ENCODE peak calls at places on chromosomes 13 and 19, in eight cellular contexts. One of them, this sample, is unnamed.

GRCh38 chr13:24618219-24618955 is 61.8 kb upstream of the ATP12A start:
- DNase-seq in mammary epithelial cell: no peak
- DNase-seq in CD8-positive, alpha-beta T cell: peak; percentile 26
- DNase-seq in upper lobe of left lung: peak; percentile 58
- DNase-seq in CD8-positive, alpha-beta memory T cell: peak; percentile 70
- DNase-seq in PC-9: no peak
- DNase-seq in pancreas: no peak
- DNase-seq in mucosa of descending colon: peak; percentile 44
- DNase-seq in this sample: no peak

GRCh38 chr13:67308004-67308772 is 78.1 kb upstream of the PCDH9 start:
- DNase-seq in mammary epithelial cell: peak; percentile 70
- DNase-seq in CD8-positive, alpha-beta T cell: no peak
- DNase-seq in upper lobe of left lung: no peak
- DNase-seq in CD8-positive, alpha-beta memory T cell: no peak
- DNase-seq in PC-9: peak; percentile 75
- DNase-seq in pancreas: no peak
- DNase-seq in mucosa of descending colon: no peak
- DNase-seq in this sample: no peak

GRCh38 chr19:36139120-36139472 is 770 bp upstream of the CAPNS1 start:
- DNase-seq in mammary epithelial cell: no peak
- DNase-seq in CD8-positive, alpha-beta T cell: no peak
- DNase-seq in upper lobe of left lung: no peak
- DNase-seq in CD8-positive, alpha-beta memory T cell: no peak
- DNase-seq in PC-9: no peak
- DNase-seq in pancreas: no peak
- DNase-seq in mucosa of descending colon: no peak
- DNase-seq in this sample: no peak

GRCh38 chr13:61778531-61778930 is 362.9 kb upstream of the PCDH20 start:
- DNase-seq in mammary epithelial cell: no peak
- DNase-seq in CD8-positive, alpha-beta T cell: no peak
- DNase-seq in upper lobe of left lung: no peak
- DNase-seq in CD8-positive, alpha-beta memory T cell: no peak
- DNase-seq in PC-9: no peak
- DNase-seq in pancreas: no peak
- DNase-seq in mucosa of descending colon: no peak
- DNase-seq in this sample: no peak

GRCh38 chr13:36124236-36124822 is 6.9 kb downstream of the DCLK1 start:
- DNase-seq in mammary epithelial cell: no peak
- DNase-seq in CD8-positive, alpha-beta T cell: no peak
- DNase-seq in upper lobe of left lung: no peak
- DNase-seq in CD8-positive, alpha-beta memory T cell: no peak
- DNase-seq in PC-9: no peak
- DNase-seq in pancreas: no peak
- DNase-seq in mucosa of descending colon: no peak
- DNase-seq in this sample: no peak

GRCh38 chr19:30649934-30650614 is 277.9 kb downstream of the ZNF536 start:
- DNase-seq in mammary epithelial cell: peak; percentile 33
- DNase-seq in CD8-positive, alpha-beta T cell: no peak
- DNase-seq in upper lobe of left lung: no peak
- DNase-seq in CD8-positive, alpha-beta memory T cell: no peak
- DNase-seq in PC-9: no peak
- DNase-seq in pancreas: peak; percentile 45
- DNase-seq in mucosa of descending colon: no peak
- DNase-seq in this sample: peak; percentile 55

GRCh38 chr13:42807866-42808265 is 26.5 kb downstream of the FAM216B start:
- DNase-seq in mammary epithelial cell: peak; percentile 60
- DNase-seq in CD8-positive, alpha-beta T cell: no peak
- DNase-seq in upper lobe of left lung: no peak
- DNase-seq in CD8-positive, alpha-beta memory T cell: no peak
- DNase-seq in PC-9: peak; percentile 68
- DNase-seq in pancreas: no peak
- DNase-seq in mucosa of descending colon: no peak
- DNase-seq in this sample: no peak

GRCh38 chr13:108828053-108828806 is 198.8 kb downstream of the MYO16 start:
- DNase-seq in mammary epithelial cell: peak; percentile 64
- DNase-seq in CD8-positive, alpha-beta T cell: no peak
- DNase-seq in upper lobe of left lung: no peak
- DNase-seq in CD8-positive, alpha-beta memory T cell: no peak
- DNase-seq in PC-9: no peak
- DNase-seq in pancreas: peak; percentile 21
- DNase-seq in mucosa of descending colon: no peak
- DNase-seq in this sample: no peak

DNA sequence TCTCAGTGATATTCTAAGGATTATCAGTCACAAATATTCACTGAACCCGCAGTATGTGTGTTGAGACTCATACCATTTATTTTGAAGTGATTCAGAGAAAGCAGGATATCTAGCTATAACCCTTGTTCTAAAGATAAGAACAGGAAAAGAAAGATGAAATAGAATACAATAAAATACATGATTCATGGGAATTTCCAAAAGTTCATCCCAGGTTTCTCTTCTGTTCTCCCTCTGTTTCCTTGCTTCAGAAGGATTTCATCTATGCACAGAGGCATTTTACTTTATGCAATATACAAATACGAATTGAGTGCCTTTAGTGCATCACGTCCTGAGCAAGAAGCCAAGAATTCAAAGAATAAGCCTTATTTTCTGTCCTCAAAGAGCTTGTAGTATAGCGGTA is 274.4 kb upstream of the GPC6 start:
- DNase-seq in mammary epithelial cell: no peak
- DNase-seq in CD8-positive, alpha-beta T cell: no peak
- DNase-seq in upper lobe of left lung: no peak
- DNase-seq in CD8-positive, alpha-beta memory T cell: no peak
- DNase-seq in PC-9: no peak
- DNase-seq in pancreas: no peak
- DNase-seq in mucosa of descending colon: no peak
- DNase-seq in this sample: no peak
- H3K4me3 ChIP-seq in mammary epithelial cell: no peak overlapping the region
- H3K4me3 ChIP-seq in CD8-positive, alpha-beta T cell: no peak overlapping the region
- H3K4me3 ChIP-seq in upper lobe of left lung: no peak overlapping the region
- H3K4me3 ChIP-seq in CD8-positive, alpha-beta memory T cell: no peak overlapping the region
- H3K4me3 ChIP-seq in PC-9: no peak overlapping the region
- H3K4me3 ChIP-seq in pancreas: no peak overlapping the region
- H3K4me3 ChIP-seq in mucosa of descending colon: no peak overlapping the region
- H3K4me3 ChIP-seq in this sample: no peak overlapping the region

GRCh38 chr19:20879501-20879900 is 43.5 kb upstream of the ZNF85 start:
- DNase-seq in mammary epithelial cell: no peak
- DNase-seq in CD8-positive, alpha-beta T cell: no peak
- DNase-seq in upper lobe of left lung: no peak
- DNase-seq in CD8-positive, alpha-beta memory T cell: no peak
- DNase-seq in PC-9: no peak
- DNase-seq in pancreas: no peak
- DNase-seq in mucosa of descending colon: no peak
- DNase-seq in this sample: no peak
- H3K9me3 ChIP-seq in mammary epithelial cell: peaks cover 62% of the 10 kb centered on the region
- H3K9me3 ChIP-seq in CD8-positive, alpha-beta T cell: no peaks in the 10 kb centered on the region
- H3K9me3 ChIP-seq in upper lobe of left lung: no peaks in the 10 kb centered on the region
- H3K9me3 ChIP-seq in CD8-positive, alpha-beta memory T cell: peaks cover 4% of the 10 kb centered on the region
- H3K9me3 ChIP-seq in PC-9: no peaks in the 10 kb centered on the region
- H3K9me3 ChIP-seq in pancreas: no peaks in the 10 kb centered on the region
- H3K9me3 ChIP-seq in mucosa of descending colon: peaks cover 93% of the 10 kb centered on the region
- H3K9me3 ChIP-seq in this sample: no peaks in the 10 kb centered on the region

GRCh38 chr19:5436101-5436947 is 18.9 kb upstream of the ZNRF4 start:
- DNase-seq in mammary epithelial cell: no peak
- DNase-seq in CD8-positive, alpha-beta T cell: no peak
- DNase-seq in upper lobe of left lung: no peak
- DNase-seq in CD8-positive, alpha-beta memory T cell: no peak
- DNase-seq in PC-9: no peak
- DNase-seq in pancreas: no peak
- DNase-seq in mucosa of descending colon: no peak
- DNase-seq in this sample: peak; percentile 92
- H3K4me3 ChIP-seq in mammary epithelial cell: no peak overlapping the region
- H3K4me3 ChIP-seq in CD8-positive, alpha-beta T cell: no peak overlapping the region
- H3K4me3 ChIP-seq in upper lobe of left lung: no peak overlapping the region
- H3K4me3 ChIP-seq in CD8-positive, alpha-beta memory T cell: no peak overlapping the region
- H3K4me3 ChIP-seq in PC-9: no peak overlapping the region
- H3K4me3 ChIP-seq in pancreas: no peak overlapping the region
- H3K4me3 ChIP-seq in mucosa of descending colon: no peak overlapping the region
- H3K4me3 ChIP-seq in this sample: peak overlapping the region; percentile 68

GRCh38 chr19:52554216-52554971 is 15.7 kb upstream of the ZNF701 start:
- DNase-seq in mammary epithelial cell: no peak
- DNase-seq in CD8-positive, alpha-beta T cell: no peak
- DNase-seq in upper lobe of left lung: no peak
- DNase-seq in CD8-positive, alpha-beta memory T cell: no peak
- DNase-seq in PC-9: no peak
- DNase-seq in pancreas: no peak
- DNase-seq in mucosa of descending colon: no peak
- DNase-seq in this sample: no peak
- H3K9me3 ChIP-seq in mammary epithelial cell: peaks cover 82% of the 10 kb centered on the region
- H3K9me3 ChIP-seq in CD8-positive, alpha-beta T cell: peaks cover 49% of the 10 kb centered on the region
- H3K9me3 ChIP-seq in upper lobe of left lung: peaks cover 98% of the 10 kb centered on the region
- H3K9me3 ChIP-seq in CD8-positive, alpha-beta memory T cell: peaks cover 56% of the 10 kb centered on the region
- H3K9me3 ChIP-seq in PC-9: peaks cover 84% of the 10 kb centered on the region
- H3K9me3 ChIP-seq in pancreas: no peaks in the 10 kb centered on the region
- H3K9me3 ChIP-seq in mucosa of descending colon: peaks cover 99% of the 10 kb centered on the region
- H3K9me3 ChIP-seq in this sample: peaks cover 24% of the 10 kb centered on the region

GRCh38 chr19:1787116-1787515 is 25.0 kb downstream of the ATP8B3 start:
- DNase-seq in mammary epithelial cell: no peak
- DNase-seq in CD8-positive, alpha-beta T cell: no peak
- DNase-seq in upper lobe of left lung: no peak
- DNase-seq in CD8-positive, alpha-beta memory T cell: no peak
- DNase-seq in PC-9: no peak
- DNase-seq in pancreas: no peak
- DNase-seq in mucosa of descending colon: no peak
- DNase-seq in this sample: no peak
- H3K4me3 ChIP-seq in mammary epithelial cell: no peak overlapping the region
- H3K4me3 ChIP-seq in CD8-positive, alpha-beta T cell: no peak overlapping the region
- H3K4me3 ChIP-seq in upper lobe of left lung: no peak overlapping the region
- H3K4me3 ChIP-seq in CD8-positive, alpha-beta memory T cell: no peak overlapping the region
- H3K4me3 ChIP-seq in PC-9: no peak overlapping the region
- H3K4me3 ChIP-seq in pancreas: no peak overlapping the region
- H3K4me3 ChIP-seq in mucosa of descending colon: no peak overlapping the region
- H3K4me3 ChIP-seq in this sample: no peak overlapping the region

GRCh38 chr19:56611288-56611687 is 16.2 kb downstream of the ZNF71 start:
- DNase-seq in mammary epithelial cell: no peak
- DNase-seq in CD8-positive, alpha-beta T cell: no peak
- DNase-seq in upper lobe of left lung: no peak
- DNase-seq in CD8-positive, alpha-beta memory T cell: no peak
- DNase-seq in PC-9: no peak
- DNase-seq in pancreas: no peak
- DNase-seq in mucosa of descending colon: no peak
- DNase-seq in this sample: no peak
- H3K9me3 ChIP-seq in mammary epithelial cell: peaks cover 14% of the 10 kb centered on the region
- H3K9me3 ChIP-seq in CD8-positive, alpha-beta T cell: peaks cover 64% of the 10 kb centered on the region
- H3K9me3 ChIP-seq in upper lobe of left lung: peaks cover 79% of the 10 kb centered on the region
- H3K9me3 ChIP-seq in CD8-positive, alpha-beta memory T cell: peaks cover 59% of the 10 kb centered on the region
- H3K9me3 ChIP-seq in PC-9: peaks cover 34% of the 10 kb centered on the region
- H3K9me3 ChIP-seq in pancreas: no peaks in the 10 kb centered on the region
- H3K9me3 ChIP-seq in mucosa of descending colon: peaks cover 94% of the 10 kb centered on the region
- H3K9me3 ChIP-seq in this sample: no peaks in the 10 kb centered on the region

DNA sequence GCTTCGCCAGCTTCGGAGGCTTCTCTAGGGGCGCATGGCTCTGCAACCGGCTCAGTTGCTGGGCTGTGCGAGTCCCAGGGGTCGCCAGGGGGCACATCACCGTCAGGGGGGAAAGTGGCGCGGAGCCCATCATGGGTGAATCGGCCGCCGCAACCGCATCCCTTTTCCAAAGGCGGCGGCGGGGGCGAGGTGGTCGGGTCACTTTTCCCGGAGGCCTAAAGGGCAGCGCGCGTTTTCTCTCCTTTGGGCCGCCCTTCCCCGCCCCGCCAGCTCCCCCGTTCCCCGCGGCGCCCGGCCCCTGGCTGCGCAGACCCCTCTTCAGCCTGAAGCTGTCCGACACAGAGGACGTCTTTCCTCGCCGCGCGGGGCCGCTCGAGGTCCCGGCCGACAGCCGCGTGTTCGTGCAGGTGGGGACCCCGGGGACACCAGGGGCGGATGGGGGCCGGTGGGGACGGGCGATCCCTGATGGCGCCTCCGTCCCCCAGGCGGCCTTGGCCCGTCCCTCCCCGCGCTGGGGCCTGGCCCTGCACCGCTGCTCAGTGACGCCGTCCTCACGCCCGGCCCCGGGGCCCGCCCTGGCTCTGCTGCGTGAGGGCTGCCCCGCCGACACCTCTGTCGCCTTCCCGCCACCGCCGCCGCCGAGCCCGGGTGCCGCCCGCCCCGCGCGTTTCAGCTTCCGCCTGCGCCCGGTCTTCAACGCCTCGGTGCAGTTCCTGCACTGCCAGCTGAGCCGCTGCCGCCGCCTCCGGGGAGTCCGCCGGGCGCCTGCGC is 1.7 kb downstream of the TGFBR3L start:
- DNase-seq in mammary epithelial cell: no peak
- DNase-seq in CD8-positive, alpha-beta T cell: no peak
- DNase-seq in upper lobe of left lung: no peak
- DNase-seq in CD8-positive, alpha-beta memory T cell: peak; percentile 46
- DNase-seq in PC-9: no peak
- DNase-seq in pancreas: peak; percentile 3
- DNase-seq in mucosa of descending colon: peak; percentile 69
- DNase-seq in this sample: peak; percentile 54
- H3K4me3 ChIP-seq in mammary epithelial cell: peak overlapping the region; percentile 46
- H3K4me3 ChIP-seq in CD8-positive, alpha-beta T cell: peak overlapping the region; percentile 33
- H3K4me3 ChIP-seq in upper lobe of left lung: peak overlapping the region; percentile 49
- H3K4me3 ChIP-seq in CD8-positive, alpha-beta memory T cell: no peak overlapping the region
- H3K4me3 ChIP-seq in PC-9: peak overlapping the region; percentile 63
- H3K4me3 ChIP-seq in pancreas: peak overlapping the region; percentile 38
- H3K4me3 ChIP-seq in mucosa of descending colon: no peak overlapping the region
- H3K4me3 ChIP-seq in this sample: peak overlapping the region; percentile 61

GRCh38 chr19:23665651-23666410 is 21.2 kb downstream of the ZNF675 start:
- DNase-seq in mammary epithelial cell: no peak
- DNase-seq in CD8-positive, alpha-beta T cell: no peak
- DNase-seq in upper lobe of left lung: no peak
- DNase-seq in CD8-positive, alpha-beta memory T cell: no peak
- DNase-seq in PC-9: no peak
- DNase-seq in pancreas: no peak
- DNase-seq in mucosa of descending colon: no peak
- DNase-seq in this sample: no peak
- H3K9me3 ChIP-seq in mammary epithelial cell: peaks cover 10% of the 10 kb centered on the region
- H3K9me3 ChIP-seq in CD8-positive, alpha-beta T cell: peaks cover 11% of the 10 kb centered on the region
- H3K9me3 ChIP-seq in upper lobe of left lung: peaks cover 52% of the 10 kb centered on the region
- H3K9me3 ChIP-seq in CD8-positive, alpha-beta memory T cell: peaks cover 7% of the 10 kb centered on the region
- H3K9me3 ChIP-seq in PC-9: peaks cover 55% of the 10 kb centered on the region
- H3K9me3 ChIP-seq in pancreas: no peaks in the 10 kb centered on the region
- H3K9me3 ChIP-seq in mucosa of descending colon: peaks cover 76% of the 10 kb centered on the region
- H3K9me3 ChIP-seq in this sample: no peaks in the 10 kb centered on the region

GRCh38 chr13:78102121-78102677 is 183.6 kb upstream of the EDNRB start:
- DNase-seq in mammary epithelial cell: peak; percentile 40
- DNase-seq in CD8-positive, alpha-beta T cell: no peak
- DNase-seq in upper lobe of left lung: peak; percentile 28
- DNase-seq in CD8-positive, alpha-beta memory T cell: no peak
- DNase-seq in PC-9: no peak
- DNase-seq in pancreas: peak; percentile 3
- DNase-seq in mucosa of descending colon: no peak
- DNase-seq in this sample: no peak
- H3K4me3 ChIP-seq in mammary epithelial cell: no peak overlapping the region
- H3K4me3 ChIP-seq in CD8-positive, alpha-beta T cell: no peak overlapping the region
- H3K4me3 ChIP-seq in upper lobe of left lung: no peak overlapping the region
- H3K4me3 ChIP-seq in CD8-positive, alpha-beta memory T cell: no peak overlapping the region
- H3K4me3 ChIP-seq in PC-9: no peak overlapping the region
- H3K4me3 ChIP-seq in pancreas: no peak overlapping the region
- H3K4me3 ChIP-seq in mucosa of descending colon: no peak overlapping the region
- H3K4me3 ChIP-seq in this sample: no peak overlapping the region

This sample was measured in WERI-Rb-1.